ENCODE peak calls at places on chromosomes 3 and 15, in seven cellular contexts. One of them, this sample, is unnamed.
A peak's percentile ranks its signal among the peaks of the same experiment; 100 is the strongest.

GRCh38 chr3:124033360-124034015 is 41.6 kb upstream of the ROPN1 start:
- DNase-seq in endothelial cell: no peak
- DNase-seq in nucleus accumbens: no peak
- DNase-seq in left lung: no peak
- DNase-seq in breast epithelium: no peak
- DNase-seq in posterior cingulate gyrus: peak; percentile 12
- DNase-seq in hippocampal formation: no peak
- DNase-seq in this sample: no peak

GRCh38 chr15:64461577-64462162 is 1.3 kb downstream of the ZNF609 start:
- DNase-seq in endothelial cell: peak; percentile 4
- DNase-seq in breast epithelium: no peak
- DNase-seq in nucleus accumbens: peak; percentile 46
- DNase-seq in hippocampal formation: peak; percentile 38
- DNase-seq in left lung: peak; percentile 39
- DNase-seq in posterior cingulate gyrus: no peak
- DNase-seq in this sample: no peak

GRCh38 chr3:196432137-196432879 is at the start of gene UBXN7:
- DNase-seq in hippocampal formation: peak; percentile 94
- DNase-seq in endothelial cell: peak; percentile 99
- DNase-seq in breast epithelium: peak; percentile 86
- DNase-seq in left lung: peak; percentile 96
- DNase-seq in posterior cingulate gyrus: peak; percentile 93
- DNase-seq in nucleus accumbens: peak; percentile 96
- DNase-seq in this sample: peak; percentile 85

GRCh38 chr15:80507638-80508316 is 103.6 kb downstream of the ARNT2 start:
- DNase-seq in left lung: no peak
- DNase-seq in posterior cingulate gyrus: no peak
- DNase-seq in hippocampal formation: no peak
- DNase-seq in breast epithelium: peak; percentile 48
- DNase-seq in nucleus accumbens: no peak
- DNase-seq in endothelial cell: no peak
- DNase-seq in this sample: peak; percentile 48

GRCh38 chr3:108820586-108820985 is 2.0 kb upstream of the TRAT1 start:
- DNase-seq in nucleus accumbens: no peak
- DNase-seq in breast epithelium: no peak
- DNase-seq in endothelial cell: no peak
- DNase-seq in posterior cingulate gyrus: no peak
- DNase-seq in hippocampal formation: no peak
- DNase-seq in left lung: no peak
- DNase-seq in this sample: no peak

GRCh38 chr3:49930922-49931321 is 1.3 kb upstream of the MON1A start:
- DNase-seq in posterior cingulate gyrus: no peak
- DNase-seq in endothelial cell: peak; percentile 30
- DNase-seq in nucleus accumbens: no peak
- DNase-seq in hippocampal formation: no peak
- DNase-seq in breast epithelium: no peak
- DNase-seq in left lung: no peak
- DNase-seq in this sample: no peak

GRCh38 chr15:45641374-45641778 is 6.5 kb downstream of the SQOR start:
- DNase-seq in left lung: no peak
- DNase-seq in breast epithelium: peak; percentile 47
- DNase-seq in endothelial cell: no peak
- DNase-seq in hippocampal formation: no peak
- DNase-seq in nucleus accumbens: no peak
- DNase-seq in posterior cingulate gyrus: no peak
- DNase-seq in this sample: peak; percentile 78

GRCh38 chr3:89948008-89948407 is 840.6 kb downstream of the EPHA3 start:
- DNase-seq in endothelial cell: no peak
- DNase-seq in posterior cingulate gyrus: no peak
- DNase-seq in left lung: no peak
- DNase-seq in hippocampal formation: no peak
- DNase-seq in breast epithelium: no peak
- DNase-seq in nucleus accumbens: no peak
- DNase-seq in this sample: no peak

GRCh38 chr3:31254483-31254882 is 278.2 kb upstream of the STT3B start:
- DNase-seq in posterior cingulate gyrus: no peak
- DNase-seq in endothelial cell: no peak
- DNase-seq in breast epithelium: no peak
- DNase-seq in hippocampal formation: no peak
- DNase-seq in nucleus accumbens: no peak
- DNase-seq in left lung: no peak
- DNase-seq in this sample: no peak

GRCh38 chr3:71987089-71987735 is 202.3 kb upstream of the PROK2 start:
- DNase-seq in left lung: no peak
- DNase-seq in posterior cingulate gyrus: no peak
- DNase-seq in hippocampal formation: no peak
- DNase-seq in nucleus accumbens: no peak
- DNase-seq in breast epithelium: no peak
- DNase-seq in endothelial cell: peak; percentile 26
- DNase-seq in this sample: no peak

GRCh38 chr3:49013738-49014660 is 4.4 kb downstream of the DALRD3 start:
- DNase-seq in endothelial cell: peak; percentile 63
- DNase-seq in breast epithelium: no peak
- DNase-seq in posterior cingulate gyrus: no peak
- DNase-seq in nucleus accumbens: no peak
- DNase-seq in left lung: no peak
- DNase-seq in hippocampal formation: no peak
- DNase-seq in this sample: no peak

GRCh38 chr3:172341482-172342059 is 106.7 kb downstream of the GHSR start:
- DNase-seq in breast epithelium: no peak
- DNase-seq in left lung: no peak
- DNase-seq in posterior cingulate gyrus: no peak
- DNase-seq in endothelial cell: peak; percentile 13
- DNase-seq in nucleus accumbens: no peak
- DNase-seq in hippocampal formation: no peak
- DNase-seq in this sample: peak; percentile 37

GRCh38 chr3:44860117-44860516 is 1.6 kb upstream of the TMEM42 start:
- DNase-seq in left lung: no peak
- DNase-seq in hippocampal formation: no peak
- DNase-seq in breast epithelium: no peak
- DNase-seq in nucleus accumbens: no peak
- DNase-seq in endothelial cell: no peak
- DNase-seq in posterior cingulate gyrus: no peak
- DNase-seq in this sample: no peak

GRCh38 chr3:79039192-79039591 is 728.6 kb downstream of the ROBO1 start:
- DNase-seq in nucleus accumbens: no peak
- DNase-seq in breast epithelium: no peak
- DNase-seq in endothelial cell: no peak
- DNase-seq in left lung: no peak
- DNase-seq in hippocampal formation: no peak
- DNase-seq in posterior cingulate gyrus: no peak
- DNase-seq in this sample: no peak

GRCh38 chr3:189573004-189573403 is 58.2 kb upstream of the TP63 start:
- DNase-seq in endothelial cell: no peak
- DNase-seq in hippocampal formation: no peak
- DNase-seq in breast epithelium: no peak
- DNase-seq in posterior cingulate gyrus: no peak
- DNase-seq in nucleus accumbens: no peak
- DNase-seq in left lung: no peak
- DNase-seq in this sample: no peak

GRCh38 chr3:178485756-178486155 is 50.5 kb upstream of the KCNMB2 start:
- DNase-seq in left lung: no peak
- DNase-seq in posterior cingulate gyrus: peak; percentile 8
- DNase-seq in endothelial cell: no peak
- DNase-seq in breast epithelium: no peak
- DNase-seq in nucleus accumbens: no peak
- DNase-seq in hippocampal formation: no peak
- DNase-seq in this sample: peak; percentile 41

GRCh38 chr3:69032737-69033136 is 19.3 kb upstream of the EOGT start:
- DNase-seq in endothelial cell: no peak
- DNase-seq in hippocampal formation: no peak
- DNase-seq in breast epithelium: no peak
- DNase-seq in nucleus accumbens: no peak
- DNase-seq in left lung: no peak
- DNase-seq in posterior cingulate gyrus: no peak
- DNase-seq in this sample: no peak

GRCh38 chr3:159791336-159791735 is 197.3 kb upstream of the IL12A start:
- DNase-seq in breast epithelium: no peak
- DNase-seq in nucleus accumbens: no peak
- DNase-seq in hippocampal formation: no peak
- DNase-seq in endothelial cell: no peak
- DNase-seq in posterior cingulate gyrus: no peak
- DNase-seq in left lung: no peak
- DNase-seq in this sample: no peak

GRCh38 chr3:130850044-130850797 is 43.7 kb upstream of the ATP2C1 start:
- DNase-seq in breast epithelium: no peak
- DNase-seq in endothelial cell: peak; percentile 11
- DNase-seq in left lung: peak; percentile 40
- DNase-seq in nucleus accumbens: peak; percentile 24
- DNase-seq in posterior cingulate gyrus: no peak
- DNase-seq in hippocampal formation: peak; percentile 23
- DNase-seq in this sample: peak; percentile 29

GRCh38 chr3:149258298-149258697 is 36.7 kb upstream of the CP start:
- DNase-seq in nucleus accumbens: no peak
- DNase-seq in hippocampal formation: no peak
- DNase-seq in breast epithelium: no peak
- DNase-seq in endothelial cell: peak; percentile 26
- DNase-seq in posterior cingulate gyrus: no peak
- DNase-seq in left lung: no peak
- DNase-seq in this sample: no peak

GRCh38 chr3:99579246-99579645 is 59.1 kb upstream of the COL8A1 start:
- DNase-seq in breast epithelium: no peak
- DNase-seq in hippocampal formation: no peak
- DNase-seq in left lung: no peak
- DNase-seq in nucleus accumbens: no peak
- DNase-seq in endothelial cell: no peak
- DNase-seq in posterior cingulate gyrus: no peak
- DNase-seq in this sample: peak; percentile 60

GRCh38 chr15:91855684-91856553 is 2.4 kb downstream of the SLCO3A1 start:
- DNase-seq in posterior cingulate gyrus: no peak
- DNase-seq in breast epithelium: peak; percentile 19
- DNase-seq in hippocampal formation: no peak
- DNase-seq in left lung: peak; percentile 61
- DNase-seq in nucleus accumbens: no peak
- DNase-seq in endothelial cell: peak; percentile 38
- DNase-seq in this sample: no peak

GRCh38 chr15:73493936-73494335 is 51.0 kb downstream of the REC114 start:
- DNase-seq in nucleus accumbens: no peak
- DNase-seq in hippocampal formation: no peak
- DNase-seq in breast epithelium: no peak
- DNase-seq in endothelial cell: no peak
- DNase-seq in left lung: no peak
- DNase-seq in posterior cingulate gyrus: no peak
- DNase-seq in this sample: no peak

GRCh38 chr3:132690040-132690439 is 29.9 kb downstream of the UBA5 start:
- DNase-seq in endothelial cell: no peak
- DNase-seq in breast epithelium: no peak
- DNase-seq in nucleus accumbens: no peak
- DNase-seq in posterior cingulate gyrus: no peak
- DNase-seq in left lung: no peak
- DNase-seq in hippocampal formation: no peak
- DNase-seq in this sample: no peak

GRCh38 chr15:66858423-66859207 is 156.6 kb downstream of the SMAD6 start:
- DNase-seq in left lung: no peak
- DNase-seq in nucleus accumbens: no peak
- DNase-seq in hippocampal formation: no peak
- DNase-seq in posterior cingulate gyrus: no peak
- DNase-seq in breast epithelium: no peak
- DNase-seq in endothelial cell: no peak
- DNase-seq in this sample: no peak

GRCh38 chr3:36097180-36097579 is 283.1 kb upstream of the STAC start:
- DNase-seq in breast epithelium: no peak
- DNase-seq in hippocampal formation: no peak
- DNase-seq in endothelial cell: no peak
- DNase-seq in nucleus accumbens: no peak
- DNase-seq in left lung: no peak
- DNase-seq in posterior cingulate gyrus: no peak
- DNase-seq in this sample: no peak

GRCh38 chr3:127405791-127406190 is 117.9 kb upstream of the PRR20G start:
- DNase-seq in endothelial cell: no peak
- DNase-seq in posterior cingulate gyrus: no peak
- DNase-seq in breast epithelium: no peak
- DNase-seq in hippocampal formation: no peak
- DNase-seq in nucleus accumbens: no peak
- DNase-seq in left lung: no peak
- DNase-seq in this sample: no peak

GRCh38 chr15:38886315-38887163 is 321.9 kb upstream of the RASGRP1 start:
- DNase-seq in endothelial cell: no peak
- DNase-seq in breast epithelium: no peak
- DNase-seq in left lung: no peak
- DNase-seq in posterior cingulate gyrus: no peak
- DNase-seq in nucleus accumbens: no peak
- DNase-seq in hippocampal formation: no peak
- DNase-seq in this sample: peak; percentile 65

GRCh38 chr3:11172136-11172670 is 17.9 kb downstream of the HRH1 start:
- DNase-seq in hippocampal formation: no peak
- DNase-seq in posterior cingulate gyrus: no peak
- DNase-seq in left lung: no peak
- DNase-seq in endothelial cell: no peak
- DNase-seq in nucleus accumbens: no peak
- DNase-seq in breast epithelium: no peak
- DNase-seq in this sample: no peak